ENCODE peak calls at places on chromosome 12, in eight cellular contexts. V is A549, F is HCT116, W is K562, I is HepG2, E is GM12878, U is SK-N-SH, Y is H1. A is an unnamed sample.

GRCh38 chr12:32120419-32120818 is 13.8 kb downstream of the BICD1 start:
- DNase-seq in E (no peak), I (no peak), V (no peak), F (no peak), W (no peak), Y (no peak), U (no peak), A (no peak)

GRCh38 chr12:95248604-95249355 is 31.2 kb downstream of the VEZT start:
- DNase-seq in V (no peak), W (no peak), U (peak), I (no peak), Y (no peak), E (no peak), F (no peak), A (no peak)

GRCh38 chr12:125193798-125194562 is 128.7 kb downstream of the AACS start:
- DNase-seq in W (peak), E (no peak), Y (peak), F (no peak), U (peak), I (no peak), V (peak), A (no peak)

GRCh38 chr12:45969084-45969483 is 21.3 kb downstream of the SCAF11 start:
- DNase-seq in I (no peak), W (no peak), F (no peak), V (no peak), Y (no peak), E (no peak), U (no peak), A (no peak)

GRCh38 chr12:52221912-52222457 is 11.1 kb upstream of the KRT7 start:
- DNase-seq in U (no peak), E (no peak), I (no peak), F (peak), V (no peak), W (peak), Y (peak), A (peak)

GRCh38 chr12:54411398-54412241 is 7.4 kb downstream of the ITGA5 start:
- DNase-seq in Y (peak), U (no peak), E (no peak), W (peak), V (no peak), F (no peak), I (no peak), A (peak)

GRCh38 chr12:7327913-7328312 is 24.0 kb downstream of the ACSM4 start:
- DNase-seq in U (no peak), I (no peak), E (no peak), V (no peak), F (no peak), W (no peak), Y (no peak), A (no peak)

GRCh38 chr12:127450822-127451221 is 816.1 kb upstream of the TMEM132C start:
- DNase-seq in I (no peak), V (no peak), U (no peak), F (no peak), W (no peak), Y (no peak), E (no peak), A (no peak)

GRCh38 chr12:27236498-27236897 is 7.6 kb upstream of the STK38L start:
- DNase-seq in U (no peak), Y (no peak), V (no peak), W (no peak), E (no peak), F (peak), I (no peak), A (peak)

GRCh38 chr12:90621927-90622326 is 333.0 kb downstream of the CCER1 start:
- DNase-seq in Y (no peak), F (no peak), I (no peak), U (no peak), E (no peak), W (no peak), V (no peak), A (no peak)

GRCh38 chr12:113127791-113128199 is 7.8 kb downstream of the RASAL1 start:
- DNase-seq in U (peak), F (no peak), V (no peak), E (no peak), W (no peak), I (no peak), Y (no peak), A (no peak)

GRCh38 chr12:88790231-88790630 is 210.0 kb upstream of the KITLG start:
- DNase-seq in E (no peak), Y (no peak), I (no peak), F (no peak), U (no peak), W (no peak), V (no peak), A (no peak)
- H3K4me3 ChIP-seq in E (no peak), Y (no peak), I (no peak), F (no peak), U (no peak), W (no peak), V (no peak), A (no peak)

GRCh38 chr12:115947696-115948062 is 329.8 kb downstream of the MED13L start:
- DNase-seq in E (no peak), F (no peak), U (no peak), V (no peak), I (no peak), W (peak), Y (no peak), A (peak)
- TF ChIP-seq CTCF in E (no peak), F (no peak), U (no peak), V (no peak), I (no peak), W (peak), Y (no peak), A (peak)

DNA sequence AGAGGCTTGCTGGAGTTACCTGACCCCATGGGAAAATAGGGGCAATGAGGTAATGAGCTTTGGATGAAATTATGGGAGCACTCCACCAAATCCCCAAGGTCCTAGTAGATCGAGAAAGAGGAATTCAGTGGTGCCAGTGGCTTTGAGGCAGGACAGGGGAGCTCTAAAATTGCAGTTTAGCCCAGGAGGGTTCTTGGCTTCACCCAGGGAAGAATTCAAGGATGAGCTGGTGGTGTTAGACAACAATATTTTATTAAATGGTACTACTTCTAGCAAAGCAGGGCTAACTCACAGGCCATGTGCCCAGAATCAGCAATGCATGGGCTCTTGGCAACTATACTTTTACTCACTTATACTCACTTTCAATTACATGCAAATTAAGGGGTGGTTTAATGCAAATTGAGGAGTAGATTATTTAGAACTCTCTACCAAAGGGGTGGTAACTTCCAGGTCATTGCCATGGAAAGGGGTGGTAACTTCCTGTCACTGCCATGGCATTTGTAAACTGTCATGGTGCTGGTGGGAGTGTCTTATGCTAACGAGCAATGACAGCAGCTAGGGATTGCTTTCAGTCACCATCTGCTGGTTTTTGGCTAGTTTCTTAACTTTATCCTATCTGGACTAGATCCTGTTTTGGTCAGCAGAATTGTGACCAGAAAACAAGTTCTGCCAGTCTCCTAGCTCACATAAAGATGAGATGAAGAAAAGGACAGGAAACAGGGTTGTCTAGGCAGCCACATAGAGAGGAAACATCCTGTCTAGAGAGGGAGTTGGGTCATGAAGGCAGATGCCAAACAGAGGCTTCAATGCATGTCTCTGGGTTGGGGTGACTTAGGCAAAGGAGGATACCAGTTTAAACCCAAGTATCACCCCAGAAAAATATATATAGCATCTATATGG is 64.7 kb downstream of the ZNF641 start:
- DNase-seq in Y (no peak), W (no peak), V (no peak), E (no peak), U (no peak), F (no peak), I (no peak), A (no peak)
- TF ChIP-seq MAX in Y (no peak), W (no peak), V (no peak), E (no peak), U (no peak), F (no peak), I (no peak), A (no peak)

DNA sequence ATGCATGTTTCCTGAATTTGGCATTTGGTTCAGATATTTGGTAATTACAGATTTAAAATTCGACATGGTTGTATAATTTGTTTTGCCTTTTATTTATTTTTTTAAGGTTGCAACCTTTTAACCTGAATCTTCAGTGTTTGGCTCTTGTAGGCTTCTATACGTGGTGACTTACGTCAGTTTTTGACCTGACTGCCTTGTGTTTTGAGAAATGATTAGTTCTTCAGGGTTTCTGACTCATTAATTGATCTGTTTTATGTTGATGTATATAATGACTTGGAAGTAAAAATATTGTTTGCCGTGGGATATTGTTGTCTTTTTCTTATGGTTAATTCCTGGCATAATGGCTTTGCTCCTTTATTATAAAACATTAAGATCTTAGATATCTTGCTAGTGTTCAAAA is 2.4 kb downstream of the RASSF8 start:
- DNase-seq in V (no peak), E (no peak), U (no peak), I (no peak), W (no peak), F (no peak), Y (no peak), A (no peak)
- H3K4me3 ChIP-seq in V (no peak), E (no peak), U (peak), I (no peak), W (no peak), F (no peak), Y (peak), A (no peak)

GRCh38 chr12:12704593-12705230 is 8.7 kb upstream of the GPR19 start:
- DNase-seq in V (peak), U (peak), W (peak), Y (no peak), I (peak), F (peak), E (no peak), A (peak)
- TF ChIP-seq CTCF in V (peak), U (peak), W (peak), Y (peak), I (peak), F (peak), E (peak), A (peak)

GRCh38 chr12:49054524-49054923 is 6.1 kb downstream of the KMT2D start:
- DNase-seq in F (no peak), U (peak), I (no peak), W (no peak), E (no peak), V (no peak), Y (no peak), A (no peak)

GRCh38 chr12:49057888-49058287 is 2.7 kb downstream of the KMT2D start:
- DNase-seq in I (no peak), W (no peak), F (no peak), U (peak), Y (no peak), V (no peak), E (no peak), A (peak)

GRCh38 chr12:49055092-49055491 is 5.5 kb downstream of the KMT2D start:
- DNase-seq in U (no peak), F (no peak), E (no peak), V (no peak), W (no peak), I (no peak), Y (no peak), A (no peak)

GRCh38 chr12:49054096-49054495 is 6.5 kb downstream of the KMT2D start:
- DNase-seq in W (no peak), I (no peak), U (no peak), E (no peak), F (no peak), Y (no peak), V (no peak), A (no peak)

DNA sequence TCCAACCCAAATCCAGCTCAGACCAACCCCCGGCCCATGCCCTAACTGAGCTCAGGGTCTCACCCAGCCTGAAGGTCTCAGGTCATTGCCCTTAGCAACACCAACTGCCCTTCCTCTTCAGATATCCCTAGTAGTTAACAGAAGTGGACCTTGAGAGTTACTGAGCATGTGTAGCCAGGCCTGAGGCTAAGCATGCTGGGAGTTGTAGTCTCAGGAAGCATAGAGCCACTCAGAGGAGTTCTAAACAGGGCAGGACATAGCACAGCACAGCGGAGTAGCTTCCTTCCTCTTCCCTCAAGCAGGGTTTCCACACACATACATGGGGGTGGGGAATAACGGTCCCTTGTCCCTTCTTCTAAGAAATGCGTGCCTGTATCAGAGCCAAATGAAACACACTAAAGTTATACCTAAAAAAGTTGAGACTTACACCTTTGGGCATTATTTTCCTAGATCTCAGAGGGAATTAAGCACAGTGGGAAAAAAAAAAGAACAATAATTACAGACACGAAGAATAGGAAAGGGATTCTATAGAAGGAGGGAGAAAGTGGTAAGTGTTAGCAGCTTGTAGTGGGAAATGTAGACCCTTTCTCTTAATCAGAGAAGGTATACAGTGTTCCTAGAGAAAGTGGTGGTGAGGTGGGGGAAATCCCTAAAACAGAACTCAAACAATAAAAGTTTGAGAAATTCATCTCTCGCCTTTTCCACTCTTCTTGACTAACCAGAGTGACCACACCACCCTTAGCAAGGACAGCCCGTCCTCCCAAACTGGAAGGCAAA is 4.4 kb downstream of the KMT2D start:
- DNase-seq in W (peak), U (peak), V (peak), Y (no peak), I (peak), E (peak), F (peak), A (peak)
- TF ChIP-seq MAX in W (no peak), U (no peak), V (no peak), Y (no peak), I (no peak), E (no peak), F (no peak), A (peak)

GRCh38 chr12:108337235-108338223 is 1.6 kb downstream of the CMKLR1 start:
- DNase-seq in W (peak), Y (peak), V (peak), I (peak), U (peak), E (no peak), F (peak), A (peak)
- H3K4me3 ChIP-seq in W (no peak), Y (no peak), V (no peak), I (no peak), U (no peak), E (no peak), F (no peak), A (no peak)